ENCODE peak calls at places on chromosomes 11 and 22, in five cellular contexts. B is ascending aorta, N is WTC11, K is BJ, O is transverse colon. P is an unnamed sample.

GRCh38 chr11:46528445-46529085 is 65.3 kb downstream of the AMBRA1 start:
- DNase-seq in B (no peak), N (no peak), K (no peak), O (no peak), P (no peak)

GRCh38 chr22:20123364-20124082 is 6.5 kb upstream of the TRMT2A start:
- DNase-seq in B (no peak), N (no peak), K (no peak), O (no peak), P (no peak)

GRCh38 chr11:126426820-126427749 is 71.6 kb downstream of the ST3GAL4 start:
- DNase-seq in B (no peak), N (no peak), K (no peak), O (no peak), P (no peak)

GRCh38 chr11:117610045-117610444 is 187.0 kb downstream of the DSCAML1 start:
- DNase-seq in B (no peak), N (no peak), K (no peak), O (no peak), P (no peak)

GRCh38 chr11:6402561-6402981 is 12.3 kb downstream of the SMPD1 start:
- DNase-seq in B (no peak), N (no peak), K (no peak), O (peak), P (no peak)

GRCh38 chr11:2375341-2375853 is 1.7 kb upstream of the CD81 start:
- DNase-seq in B (no peak), N (no peak), K (no peak), O (no peak), P (no peak)

GRCh38 chr11:34105079-34105956 is at the start of gene NAT10:
- DNase-seq in B (peak), N (peak), K (peak), O (peak), P (peak)

GRCh38 chr11:88480217-88480616 is 142.7 kb upstream of the CTSC start:
- DNase-seq in B (peak), N (no peak), K (peak), O (no peak), P (no peak)

GRCh38 chr22:35638408-35638807 is 9.8 kb upstream of the APOL6 start:
- DNase-seq in B (peak), N (no peak), K (peak), O (peak), P (no peak)

GRCh38 chr11:32947985-32948384 is 55.4 kb downstream of the QSER1 start:
- DNase-seq in B (no peak), N (no peak), K (no peak), O (no peak), P (no peak)

GRCh38 chr11:121420398-121420797 is 31.7 kb upstream of the SORL1 start:
- DNase-seq in B (no peak), N (no peak), K (no peak), O (no peak), P (no peak)

GRCh38 chr11:127182586-127183203 is 182.1 kb upstream of the KIRREL3 start:
- DNase-seq in B (no peak), N (no peak), K (no peak), O (no peak), P (no peak)

GRCh38 chr11:110606415-110606814 is 105.8 kb downstream of the ARHGAP20 start:
- DNase-seq in B (no peak), N (no peak), K (no peak), O (no peak), P (no peak)

GRCh38 chr22:49632199-49633009 is 195.3 kb downstream of the BRD1 start:
- DNase-seq in B (no peak), N (peak), K (peak), O (peak), P (no peak)
- TF ChIP-seq CTCF in B (no peak), N (peak), K (peak), O (peak), P (peak)

GRCh38 chr22:27310966-27311665 is 490.4 kb downstream of the MN1 start:
- DNase-seq in B (no peak), N (peak), K (no peak), O (no peak), P (no peak)

GRCh38 chr22:27309713-27310112 is 491.8 kb downstream of the MN1 start:
- DNase-seq in B (no peak), N (no peak), K (no peak), O (no peak), P (no peak)

GRCh38 chr22:27314276-27314807 is 487.2 kb downstream of the MN1 start:
- DNase-seq in B (no peak), N (no peak), K (no peak), O (peak), P (no peak)

GRCh38 chr22:27312567-27313507 is 488.7 kb downstream of the MN1 start:
- DNase-seq in B (no peak), N (no peak), K (no peak), O (no peak), P (no peak)

GRCh38 chr22:27311666-27312566 is 489.6 kb downstream of the MN1 start:
- DNase-seq in B (no peak), N (peak), K (no peak), O (peak), P (no peak)
- TF ChIP-seq CTCF in B (no peak), N (no peak), K (no peak), O (no peak), P (no peak)

GRCh38 chr22:39212721-39213376 is 31.9 kb downstream of the PDGFB start:
- DNase-seq in B (peak), N (no peak), K (no peak), O (no peak), P (no peak)
- TF ChIP-seq CTCF in B (no peak), N (no peak), K (peak), O (no peak), P (no peak)

DNA sequence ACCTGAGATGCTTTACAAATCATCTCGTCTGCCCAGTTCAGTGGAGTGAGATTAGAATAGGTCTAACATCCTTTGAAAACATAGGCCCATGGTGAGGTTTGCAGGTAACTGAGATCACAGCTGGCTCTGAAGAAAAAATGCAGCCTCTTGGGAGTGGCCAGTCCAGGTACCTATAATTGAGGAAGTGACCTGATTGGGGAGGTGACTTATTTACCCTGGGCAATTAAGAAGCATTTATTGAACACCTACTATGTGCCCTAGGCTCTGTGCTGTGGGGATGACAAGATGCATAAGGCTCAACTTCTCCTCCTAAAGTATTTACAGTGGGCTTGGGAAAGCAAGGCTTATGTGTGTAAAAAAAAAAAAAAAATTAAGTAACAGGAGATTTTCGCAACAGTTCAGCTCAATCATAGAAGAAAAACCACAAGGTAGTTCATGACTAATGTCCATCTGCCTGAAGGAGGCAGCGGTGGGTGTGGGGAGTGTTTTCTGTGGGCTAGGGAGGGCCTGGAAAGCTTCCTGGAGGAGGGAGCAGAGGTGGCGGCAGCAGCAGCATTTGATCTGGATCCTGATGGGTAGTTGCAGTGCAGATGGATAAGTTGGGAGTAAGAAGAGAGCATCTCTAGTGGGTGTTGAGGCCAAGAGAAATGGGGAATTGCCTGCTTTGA is 16.1 kb downstream of the MICAL2 start:
- DNase-seq in B (no peak), N (no peak), K (no peak), O (no peak), P (no peak)
- TF ChIP-seq CTCF in B (no peak), N (no peak), K (peak), O (no peak), P (no peak)

DNA sequence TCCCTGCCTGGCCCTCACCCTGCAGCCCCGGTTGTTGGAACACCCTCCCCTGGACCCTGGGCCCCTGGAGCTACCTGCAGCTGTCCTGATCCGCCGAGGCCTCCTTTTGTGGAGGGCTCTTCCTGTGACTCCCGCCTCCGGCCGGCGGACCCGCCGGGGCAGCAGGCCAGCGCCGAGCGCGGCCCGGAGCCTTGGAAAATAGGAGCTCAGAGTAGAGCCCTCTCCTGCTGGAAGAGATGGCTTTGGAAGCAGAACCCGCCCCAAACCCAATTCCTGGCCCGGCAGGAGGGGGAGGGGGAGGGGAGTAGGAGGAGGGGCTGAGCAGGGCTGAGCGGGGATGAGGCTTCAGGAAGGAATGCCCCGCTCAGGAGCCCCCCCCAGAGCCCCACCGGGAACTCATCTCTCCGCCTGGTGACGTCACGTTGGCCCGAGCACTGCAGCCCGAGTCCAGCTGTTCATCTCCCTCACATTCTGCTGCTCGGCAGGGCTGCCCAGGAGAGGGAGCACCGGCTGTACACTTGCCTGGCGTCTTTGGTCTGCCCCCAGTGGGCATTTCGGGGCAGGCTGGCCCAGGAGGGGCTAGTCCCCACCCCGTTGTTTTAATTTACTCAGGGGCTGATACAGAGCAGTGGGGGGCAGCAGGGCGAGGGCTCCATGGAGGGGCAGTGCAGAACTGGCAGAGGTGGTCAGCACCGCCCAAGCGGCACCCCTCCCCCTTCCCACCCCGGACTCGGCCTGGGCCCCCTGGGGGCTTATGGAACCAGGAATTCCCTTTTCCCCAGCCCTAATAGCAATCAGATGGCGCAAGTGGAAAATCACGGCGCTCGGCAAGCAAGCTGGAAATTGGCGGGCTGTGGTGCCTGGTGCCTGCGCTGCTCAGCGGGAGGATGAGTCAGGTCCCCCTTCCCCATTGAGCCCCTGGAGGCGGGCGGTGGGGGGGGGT is at the start of gene MRGPRF:
- DNase-seq in B (peak), N (peak), K (peak), O (peak), P (peak)
- TF ChIP-seq CTCF in B (peak), N (no peak), K (peak), O (peak), P (no peak)

GRCh38 chr11:62792193-62792575 is 378 bp upstream of the TMEM223 start:
- DNase-seq in B (peak), N (peak), K (no peak), O (peak), P (no peak)
- TF ChIP-seq CTCF in B (no peak), N (no peak), K (no peak), O (no peak), P (no peak)

GRCh38 chr11:124761301-124762021 is 629 bp downstream of the ESAM start:
- DNase-seq in B (no peak), N (peak), K (no peak), O (no peak), P (no peak)
- TF ChIP-seq CTCF in B (no peak), N (no peak), K (no peak), O (no peak), P (no peak)